ENCODE peak calls at places on chromosomes 4 and X, in six cellular contexts. One of them, this sample, is unnamed. For H3K4me1, the result is how much of the 10 kb centered on the place peaks cover.

GRCh38 chrX:15751160-15751819 is 13.2 kb downstream of the CA5B start:
- DNase-seq in tibial artery: no peak
- DNase-seq in left lung: no peak
- DNase-seq in mucosa of descending colon: no peak
- DNase-seq in fibroblast of lung: peak
- DNase-seq in mammary epithelial cell: peak
- DNase-seq in this sample: no peak

GRCh38 chrX:39507034-39507433 is 590.7 kb downstream of the BCOR start:
- DNase-seq in tibial artery: no peak
- DNase-seq in left lung: no peak
- DNase-seq in mucosa of descending colon: no peak
- DNase-seq in fibroblast of lung: no peak
- DNase-seq in mammary epithelial cell: no peak
- DNase-seq in this sample: no peak

GRCh38 chrX:153649178-153649914 is 2.3 kb downstream of the DUSP9 start:
- DNase-seq in tibial artery: peak
- DNase-seq in left lung: peak
- DNase-seq in mucosa of descending colon: peak
- DNase-seq in fibroblast of lung: no peak
- DNase-seq in mammary epithelial cell: no peak
- DNase-seq in this sample: peak

GRCh38 chr4:110198472-110199419 is at the start of gene ELOVL6:
- DNase-seq in tibial artery: peak
- DNase-seq in left lung: peak
- DNase-seq in mucosa of descending colon: peak
- DNase-seq in fibroblast of lung: peak
- DNase-seq in mammary epithelial cell: peak
- DNase-seq in this sample: peak

GRCh38 chr4:47068986-47069385 is 37.6 kb downstream of the GABRB1 start:
- DNase-seq in tibial artery: no peak
- DNase-seq in left lung: no peak
- DNase-seq in mucosa of descending colon: no peak
- DNase-seq in fibroblast of lung: peak
- DNase-seq in mammary epithelial cell: no peak
- DNase-seq in this sample: no peak

GRCh38 chrX:3806630-3807029 is 93.2 kb upstream of the PRKX start:
- DNase-seq in tibial artery: no peak
- DNase-seq in left lung: no peak
- DNase-seq in mucosa of descending colon: no peak
- DNase-seq in fibroblast of lung: no peak
- DNase-seq in mammary epithelial cell: no peak
- DNase-seq in this sample: no peak

GRCh38 chr4:113539408-113539807 is 222.1 kb downstream of the CAMK2D start:
- DNase-seq in tibial artery: no peak
- DNase-seq in left lung: no peak
- DNase-seq in mucosa of descending colon: no peak
- DNase-seq in fibroblast of lung: peak
- DNase-seq in mammary epithelial cell: peak
- DNase-seq in this sample: no peak

GRCh38 chr4:33218238-33218637 is 2498.1 kb downstream of the PCDH7 start:
- DNase-seq in tibial artery: no peak
- DNase-seq in left lung: no peak
- DNase-seq in mucosa of descending colon: no peak
- DNase-seq in fibroblast of lung: no peak
- DNase-seq in mammary epithelial cell: no peak
- DNase-seq in this sample: no peak

GRCh38 chr4:122073615-122074014 is 78.5 kb upstream of the BLTP1 start:
- DNase-seq in tibial artery: no peak
- DNase-seq in left lung: no peak
- DNase-seq in mucosa of descending colon: no peak
- DNase-seq in fibroblast of lung: no peak
- DNase-seq in mammary epithelial cell: no peak
- DNase-seq in this sample: no peak

GRCh38 chr4:144740316-144740715 is 94.4 kb downstream of the HHIP start:
- DNase-seq in tibial artery: no peak
- DNase-seq in left lung: no peak
- DNase-seq in mucosa of descending colon: no peak
- DNase-seq in fibroblast of lung: peak
- DNase-seq in mammary epithelial cell: peak
- DNase-seq in this sample: no peak

GRCh38 chr4:45693746-45694145 is 430.1 kb downstream of the GABRG1 start:
- DNase-seq in tibial artery: no peak
- DNase-seq in left lung: no peak
- DNase-seq in mucosa of descending colon: no peak
- DNase-seq in fibroblast of lung: no peak
- DNase-seq in mammary epithelial cell: no peak
- DNase-seq in this sample: no peak

GRCh38 chrX:129125515-129125914 is 397.8 kb downstream of the SMARCA1 start:
- DNase-seq in tibial artery: no peak
- DNase-seq in left lung: no peak
- DNase-seq in mucosa of descending colon: no peak
- DNase-seq in fibroblast of lung: no peak
- DNase-seq in mammary epithelial cell: no peak
- DNase-seq in this sample: no peak

GRCh38 chrX:13843150-13843721 is 26.3 kb upstream of the GPM6B start:
- DNase-seq in tibial artery: no peak
- DNase-seq in left lung: no peak
- DNase-seq in mucosa of descending colon: no peak
- DNase-seq in fibroblast of lung: no peak
- DNase-seq in mammary epithelial cell: no peak
- DNase-seq in this sample: no peak

DNA sequence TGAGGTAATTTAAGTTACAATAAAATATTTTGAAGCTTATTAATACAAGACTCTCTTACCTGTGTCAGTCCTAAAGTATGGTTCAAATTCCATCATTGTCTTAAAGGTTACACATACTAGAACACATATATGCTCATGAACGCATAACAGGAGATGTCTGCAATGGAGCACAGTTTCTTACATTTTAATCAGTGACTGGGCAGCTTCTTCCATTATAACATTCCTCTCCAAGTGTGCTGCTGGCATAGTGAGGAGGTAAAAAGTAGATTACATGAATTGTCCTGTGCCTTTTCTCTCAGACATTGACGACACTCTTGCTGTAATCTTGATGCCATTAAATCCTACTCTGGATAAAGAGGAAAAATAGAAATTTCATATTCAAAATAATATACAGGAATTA is 40.8 kb upstream of the GRID2 start:
- DNase-seq in tibial artery: no peak
- DNase-seq in left lung: no peak
- DNase-seq in mucosa of descending colon: no peak
- DNase-seq in fibroblast of lung: no peak
- DNase-seq in mammary epithelial cell: no peak
- DNase-seq in this sample: no peak
- H3K4me1 ChIP-seq in tibial artery: under half
- H3K4me1 ChIP-seq in left lung: under half
- H3K4me1 ChIP-seq in mucosa of descending colon: under half
- H3K4me1 ChIP-seq in fibroblast of lung: under half
- H3K4me1 ChIP-seq in mammary epithelial cell: under half
- H3K4me1 ChIP-seq in this sample: under half

GRCh38 chr4:7431696-7432530 is 2.8 kb downstream of the PSAPL1 start:
- DNase-seq in tibial artery: peak
- DNase-seq in left lung: peak
- DNase-seq in mucosa of descending colon: peak
- DNase-seq in fibroblast of lung: no peak
- DNase-seq in mammary epithelial cell: peak
- DNase-seq in this sample: peak
- H3K4me1 ChIP-seq in tibial artery: under half
- H3K4me1 ChIP-seq in left lung: under half
- H3K4me1 ChIP-seq in mucosa of descending colon: under half
- H3K4me1 ChIP-seq in fibroblast of lung: under half
- H3K4me1 ChIP-seq in mammary epithelial cell: under half
- H3K4me1 ChIP-seq in this sample: under half

GRCh38 chr4:75662626-75663025 is 10.6 kb downstream of the G3BP2 start:
- DNase-seq in tibial artery: no peak
- DNase-seq in left lung: no peak
- DNase-seq in mucosa of descending colon: no peak
- DNase-seq in fibroblast of lung: peak
- DNase-seq in mammary epithelial cell: no peak
- DNase-seq in this sample: no peak
- H3K4me1 ChIP-seq in tibial artery: under half
- H3K4me1 ChIP-seq in left lung: under half
- H3K4me1 ChIP-seq in mucosa of descending colon: under half
- H3K4me1 ChIP-seq in fibroblast of lung: under half
- H3K4me1 ChIP-seq in mammary epithelial cell: under half
- H3K4me1 ChIP-seq in this sample: half or more

GRCh38 chr4:154588198-154588597 is 2.3 kb downstream of the FGA start:
- DNase-seq in tibial artery: no peak
- DNase-seq in left lung: no peak
- DNase-seq in mucosa of descending colon: no peak
- DNase-seq in fibroblast of lung: no peak
- DNase-seq in mammary epithelial cell: no peak
- DNase-seq in this sample: no peak

GRCh38 chr4:154589296-154590197 is 995 bp downstream of the FGA start:
- DNase-seq in tibial artery: no peak
- DNase-seq in left lung: no peak
- DNase-seq in mucosa of descending colon: no peak
- DNase-seq in fibroblast of lung: no peak
- DNase-seq in mammary epithelial cell: no peak
- DNase-seq in this sample: no peak

GRCh38 chr4:154591890-154592289 is 1.3 kb upstream of the FGA start:
- DNase-seq in tibial artery: no peak
- DNase-seq in left lung: no peak
- DNase-seq in mucosa of descending colon: no peak
- DNase-seq in fibroblast of lung: no peak
- DNase-seq in mammary epithelial cell: no peak
- DNase-seq in this sample: no peak

GRCh38 chr4:154593868-154594267 is 3.3 kb upstream of the FGA start:
- DNase-seq in tibial artery: no peak
- DNase-seq in left lung: no peak
- DNase-seq in mucosa of descending colon: no peak
- DNase-seq in fibroblast of lung: no peak
- DNase-seq in mammary epithelial cell: no peak
- DNase-seq in this sample: no peak

GRCh38 chr4:154590329-154591006 is at the start of gene FGA:
- DNase-seq in tibial artery: no peak
- DNase-seq in left lung: no peak
- DNase-seq in mucosa of descending colon: no peak
- DNase-seq in fibroblast of lung: no peak
- DNase-seq in mammary epithelial cell: no peak
- DNase-seq in this sample: no peak
- H3K4me1 ChIP-seq in tibial artery: under half
- H3K4me1 ChIP-seq in left lung: under half
- H3K4me1 ChIP-seq in mucosa of descending colon: under half
- H3K4me1 ChIP-seq in fibroblast of lung: under half
- H3K4me1 ChIP-seq in mammary epithelial cell: under half
- H3K4me1 ChIP-seq in this sample: under half

GRCh38 chrX:17654116-17654515 is 83.2 kb upstream of the SCML1 start:
- DNase-seq in tibial artery: no peak
- DNase-seq in left lung: no peak
- DNase-seq in mucosa of descending colon: no peak
- DNase-seq in fibroblast of lung: no peak
- DNase-seq in mammary epithelial cell: no peak
- DNase-seq in this sample: no peak
- H3K4me1 ChIP-seq in tibial artery: under half
- H3K4me1 ChIP-seq in left lung: under half
- H3K4me1 ChIP-seq in mucosa of descending colon: under half
- H3K4me1 ChIP-seq in fibroblast of lung: under half
- H3K4me1 ChIP-seq in mammary epithelial cell: under half
- H3K4me1 ChIP-seq in this sample: under half

DNA sequence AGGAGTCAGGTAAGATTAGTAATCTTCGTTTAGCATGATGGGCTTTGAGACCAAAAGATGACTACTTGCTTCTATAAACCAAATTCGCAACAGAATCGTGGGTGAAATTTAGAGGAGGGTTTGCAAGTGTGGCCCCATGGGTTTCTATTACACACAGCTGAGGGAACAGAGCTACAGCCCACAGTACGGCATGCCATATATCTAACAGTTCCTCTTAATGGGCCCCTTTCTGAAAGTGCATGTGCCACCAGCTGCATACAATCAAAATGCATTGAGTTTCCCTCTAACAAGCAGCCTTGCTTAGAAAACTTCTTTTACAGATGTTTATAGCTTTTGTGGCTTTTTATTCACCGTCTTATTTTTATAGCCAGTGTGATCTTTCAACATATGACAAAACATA is 202.2 kb downstream of the PRDM5 start:
- DNase-seq in tibial artery: no peak
- DNase-seq in left lung: no peak
- DNase-seq in mucosa of descending colon: no peak
- DNase-seq in fibroblast of lung: no peak
- DNase-seq in mammary epithelial cell: no peak
- DNase-seq in this sample: no peak
- H3K4me1 ChIP-seq in tibial artery: under half
- H3K4me1 ChIP-seq in left lung: under half
- H3K4me1 ChIP-seq in mucosa of descending colon: under half
- H3K4me1 ChIP-seq in fibroblast of lung: under half
- H3K4me1 ChIP-seq in mammary epithelial cell: under half
- H3K4me1 ChIP-seq in this sample: under half

DNA sequence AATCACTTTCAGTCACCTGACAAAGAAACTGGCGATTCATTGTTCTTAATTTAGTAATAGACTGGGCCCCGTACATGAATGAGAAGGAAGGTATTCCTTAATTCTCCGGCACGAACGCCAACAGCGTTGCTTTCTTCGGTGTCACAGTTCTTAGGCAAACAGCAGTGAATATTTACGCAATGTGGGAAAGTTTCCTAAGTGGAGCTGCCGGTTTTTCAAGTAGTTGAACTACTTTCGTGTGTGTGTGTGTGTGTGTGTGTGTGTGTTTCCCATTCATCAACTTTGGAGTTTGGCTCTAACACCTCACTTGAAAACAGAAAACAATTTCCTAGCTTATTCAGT is 651 bp downstream of the NXT2 start:
- DNase-seq in tibial artery: no peak
- DNase-seq in left lung: no peak
- DNase-seq in mucosa of descending colon: no peak
- DNase-seq in fibroblast of lung: peak
- DNase-seq in mammary epithelial cell: peak
- DNase-seq in this sample: no peak
- H3K4me1 ChIP-seq in tibial artery: under half
- H3K4me1 ChIP-seq in left lung: under half
- H3K4me1 ChIP-seq in mucosa of descending colon: under half
- H3K4me1 ChIP-seq in fibroblast of lung: under half
- H3K4me1 ChIP-seq in mammary epithelial cell: under half
- H3K4me1 ChIP-seq in this sample: under half

GRCh38 chr4:173243321-173243720 is 74.7 kb downstream of the GALNT7 start:
- DNase-seq in tibial artery: no peak
- DNase-seq in left lung: no peak
- DNase-seq in mucosa of descending colon: no peak
- DNase-seq in fibroblast of lung: peak
- DNase-seq in mammary epithelial cell: peak
- DNase-seq in this sample: no peak
- H3K4me1 ChIP-seq in tibial artery: under half
- H3K4me1 ChIP-seq in left lung: under half
- H3K4me1 ChIP-seq in mucosa of descending colon: under half
- H3K4me1 ChIP-seq in fibroblast of lung: under half
- H3K4me1 ChIP-seq in mammary epithelial cell: under half
- H3K4me1 ChIP-seq in this sample: under half

GRCh38 chrX:51759055-51759454 is 15.8 kb downstream of the GSPT2 start:
- DNase-seq in tibial artery: no peak
- DNase-seq in left lung: no peak
- DNase-seq in mucosa of descending colon: no peak
- DNase-seq in fibroblast of lung: no peak
- DNase-seq in mammary epithelial cell: no peak
- DNase-seq in this sample: no peak
- H3K4me1 ChIP-seq in tibial artery: under half
- H3K4me1 ChIP-seq in left lung: under half
- H3K4me1 ChIP-seq in mucosa of descending colon: under half
- H3K4me1 ChIP-seq in fibroblast of lung: under half
- H3K4me1 ChIP-seq in mammary epithelial cell: under half
- H3K4me1 ChIP-seq in this sample: under half

This sample was measured in spleen.